ENCODE peak calls at places on chromosomes 7 and 10, in ten cellular contexts. C, O, S, T, Z, Y, N, U, A and J are unnamed samples.

GRCh38 chr7:157077986-157078644 is 60.6 kb upstream of the UBE3C start:
- DNase-seq in Z (no peak), N (no peak), Y (no peak), O (peak), A (no peak), T (no peak), C (no peak), U (no peak), S (no peak), J (no peak)

GRCh38 chr10:7354330-7355047 is 56.3 kb downstream of the SFMBT2 start:
- DNase-seq in N (no peak), S (no peak), T (peak), U (no peak), A (no peak), Y (no peak), O (no peak), Z (no peak), C (no peak), J (no peak)

GRCh38 chr7:43905954-43906326 is 456 bp downstream of the URGCP start:
- DNase-seq in C (peak), A (peak), N (peak), S (peak), Y (no peak), O (peak), T (peak), U (no peak), Z (peak), J (no peak)

GRCh38 chr10:93445978-93446720 is 36.0 kb downstream of the MYOF start:
- DNase-seq in A (no peak), S (no peak), Y (no peak), U (no peak), N (no peak), C (no peak), O (no peak), Z (no peak), T (no peak), J (no peak)

GRCh38 chr10:88193018-88193417 is 329.6 kb downstream of the PTEN start:
- DNase-seq in A (no peak), C (no peak), T (no peak), N (no peak), S (no peak), O (no peak), U (no peak), Z (no peak), Y (no peak), J (no peak)

GRCh38 chr10:27742926-27743735 is 2.5 kb downstream of the MKX start:
- DNase-seq in Z (peak), S (no peak), Y (no peak), O (peak), N (peak), U (no peak), A (no peak), C (peak), T (no peak), J (no peak)

GRCh38 chr10:93383562-93383981 is 98.6 kb downstream of the MYOF start:
- DNase-seq in A (no peak), O (no peak), Z (no peak), Y (no peak), S (no peak), N (no peak), U (no peak), C (no peak), T (peak), J (no peak)

GRCh38 chr10:67075381-67076001 is 149.7 kb downstream of the LRRTM3 start:
- DNase-seq in S (no peak), O (no peak), Z (no peak), T (no peak), Y (no peak), A (no peak), N (no peak), U (no peak), C (no peak), J (no peak)

GRCh38 chr10:84265378-84265777 is 20.5 kb downstream of the RGR start:
- DNase-seq in A (no peak), O (peak), Z (no peak), C (no peak), S (no peak), N (peak), T (no peak), Y (no peak), U (no peak), J (no peak)

GRCh38 chr7:31517103-31517502 is 3.2 kb downstream of the ITPRID1 start:
- DNase-seq in S (no peak), A (no peak), U (no peak), T (no peak), Y (no peak), O (no peak), C (no peak), N (no peak), Z (no peak), J (no peak)

GRCh38 chr7:23022831-23023230 is 8.9 kb upstream of the HYCC1 start:
- DNase-seq in A (no peak), Z (no peak), T (no peak), Y (no peak), O (no peak), C (no peak), S (no peak), U (no peak), N (no peak), J (no peak)

GRCh38 chr7:18426564-18427226 is 68.9 kb upstream of the HDAC9 start:
- DNase-seq in N (no peak), Z (no peak), T (no peak), A (no peak), C (no peak), U (no peak), Y (no peak), O (no peak), S (no peak), J (no peak)

GRCh38 chr10:59876695-59877094 is 29.7 kb downstream of the CCDC6 start:
- DNase-seq in T (no peak), O (no peak), A (no peak), U (no peak), Z (no peak), S (no peak), Y (no peak), C (no peak), N (no peak), J (no peak)

GRCh38 chr7:25216837-25217236 is 11.4 kb downstream of the NPVF start:
- DNase-seq in U (no peak), S (no peak), O (no peak), N (peak), Z (no peak), T (peak), Y (no peak), A (peak), C (no peak), J (no peak)

GRCh38 chr7:100865372-100865911 is 1.7 kb upstream of the TRIP6 start:
- DNase-seq in Z (no peak), A (no peak), T (peak), O (peak), U (no peak), S (no peak), N (no peak), C (no peak), Y (no peak), J (peak)

GRCh38 chr7:44156453-44157010 is 15.4 kb upstream of the MYL7 start:
- DNase-seq in N (no peak), U (no peak), Z (no peak), A (no peak), S (no peak), O (peak), C (no peak), Y (no peak), T (no peak), J (no peak)

GRCh38 chr7:158024351-158024715 is 563.3 kb downstream of the PTPRN2 start:
- DNase-seq in S (no peak), T (no peak), U (no peak), Y (no peak), Z (no peak), N (no peak), O (peak), A (no peak), C (no peak), J (no peak)

GRCh38 chr10:70761031-70761601 is 24.1 kb downstream of the TBATA start:
- DNase-seq in N (no peak), C (no peak), O (peak), T (no peak), Z (no peak), S (no peak), Y (no peak), A (no peak), U (no peak), J (no peak)

GRCh38 chr7:132053871-132054270 is 497.4 kb upstream of the PODXL start:
- DNase-seq in O (no peak), A (no peak), S (no peak), Y (no peak), T (no peak), Z (no peak), N (no peak), C (no peak), U (no peak), J (no peak)

GRCh38 chr10:114634607-114634974 is 23.5 kb downstream of the ABLIM1 start:
- DNase-seq in O (no peak), U (peak), S (no peak), T (peak), A (peak), C (no peak), Y (no peak), Z (no peak), N (no peak), J (peak)